ENCODE peak calls at places on chromosomes 3 and 15, in six cellular contexts. V, B, Z, D, Q and K are unnamed samples.
A peak's percentile ranks its signal among the peaks of the same experiment; 100 is the strongest.

GRCh38 chr3:49721861-49722781 is 1.6 kb downstream of the GMPPB start:
- DNase-seq in V (no peak), B (no peak), Z (no peak), D (peak; percentile 51), Q (peak; percentile 62), K (no peak)

GRCh38 chr15:47037003-47037402 is 680.3 kb upstream of the SEMA6D start:
- DNase-seq in V (no peak), B (no peak), Z (no peak), D (no peak), Q (no peak), K (no peak)

GRCh38 chr3:195823998-195824397 is 12.3 kb upstream of the MUC4 start:
- DNase-seq in V (no peak), B (no peak), Z (no peak), D (peak; percentile 56), Q (no peak), K (no peak)

GRCh38 chr15:82138306-82138705 is 92.5 kb upstream of the MEX3B start:
- DNase-seq in V (no peak), B (no peak), Z (no peak), D (no peak), Q (no peak), K (no peak)

GRCh38 chr3:99753268-99753975 is 64.2 kb upstream of the CMSS1 start:
- DNase-seq in V (no peak), B (peak; percentile 84), Z (peak; percentile 63), D (no peak), Q (no peak), K (no peak)

GRCh38 chr3:161927131-161927530 is 430.5 kb downstream of the OTOL1 start:
- DNase-seq in V (no peak), B (no peak), Z (no peak), D (no peak), Q (no peak), K (no peak)

GRCh38 chr3:25603703-25604102 is 61.0 kb downstream of the TOP2B start:
- DNase-seq in V (no peak), B (no peak), Z (no peak), D (no peak), Q (no peak), K (no peak)

GRCh38 chr3:32313723-32314473 is 75.4 kb downstream of the CMTM8 start:
- DNase-seq in V (no peak), B (no peak), Z (no peak), D (no peak), Q (no peak), K (peak; percentile 4)

GRCh38 chr3:55297235-55297634 is 189.9 kb downstream of the WNT5A start:
- DNase-seq in V (no peak), B (no peak), Z (no peak), D (no peak), Q (no peak), K (no peak)

GRCh38 chr3:33165372-33165771 is 51.6 kb downstream of the CRTAP start:
- DNase-seq in V (no peak), B (no peak), Z (no peak), D (no peak), Q (no peak), K (no peak)

GRCh38 chr15:45647828-45648227 is 13.0 kb downstream of the SQOR start:
- DNase-seq in V (no peak), B (no peak), Z (no peak), D (no peak), Q (no peak), K (no peak)

GRCh38 chr3:73508330-73508954 is 116.3 kb downstream of the PDZRN3 start:
- DNase-seq in V (peak; percentile 80), B (peak; percentile 92), Z (peak; percentile 36), D (no peak), Q (no peak), K (no peak)

GRCh38 chr15:68930268-68931022 is at the start of gene SPESP1:
- DNase-seq in V (peak; percentile 76), B (peak; percentile 11), Z (peak; percentile 16), D (peak; percentile 89), Q (peak; percentile 80), K (peak; percentile 51)

GRCh38 chr15:50883903-50884302 is 24.6 kb upstream of the AP4E1 start:
- DNase-seq in V (no peak), B (no peak), Z (no peak), D (no peak), Q (no peak), K (no peak)

GRCh38 chr3:120678984-120679383 is 3.1 kb downstream of the HGD start:
- DNase-seq in V (peak; percentile 24), B (no peak), Z (no peak), D (no peak), Q (no peak), K (no peak)

GRCh38 chr3:34889641-34890040 is 749.7 kb upstream of the ARPP21 start:
- DNase-seq in V (no peak), B (no peak), Z (no peak), D (no peak), Q (no peak), K (no peak)

GRCh38 chr3:183515968-183516851 is 39.3 kb downstream of the KLHL6 start:
- DNase-seq in V (no peak), B (peak; percentile 71), Z (no peak), D (no peak), Q (no peak), K (peak; percentile 30)

GRCh38 chr3:104133630-104134029 is 1233.1 kb upstream of the ALCAM start:
- DNase-seq in V (no peak), B (peak; percentile 82), Z (no peak), D (no peak), Q (no peak), K (no peak)

GRCh38 chr15:85379403-85380131 is 836 bp upstream of the AKAP13 start:
- DNase-seq in V (peak; percentile 57), B (peak; percentile 28), Z (no peak), D (no peak), Q (no peak), K (peak; percentile 57)
- H3K27ac ChIP-seq in V (peak overlapping the region; percentile 94), B (no peak overlapping the region), Z (peak overlapping the region; percentile 24), D (peak overlapping the region; percentile 94), Q (peak overlapping the region; percentile 96), K (peak overlapping the region; percentile 84)

GRCh38 chr3:187831125-187832051 is 86.1 kb upstream of the BCL6 start:
- DNase-seq in V (no peak), B (no peak), Z (no peak), D (no peak), Q (no peak), K (no peak)
- H3K27ac ChIP-seq in V (no peak overlapping the region), B (no peak overlapping the region), Z (no peak overlapping the region), D (no peak overlapping the region), Q (no peak overlapping the region), K (no peak overlapping the region)

GRCh38 chr3:39501982-39502837 is 34.7 kb downstream of the MOBP start:
- DNase-seq in V (peak; percentile 44), B (peak; percentile 11), Z (no peak), D (no peak), Q (no peak), K (no peak)

GRCh38 chr3:39501059-39501458 is 33.6 kb downstream of the MOBP start:
- DNase-seq in V (no peak), B (no peak), Z (no peak), D (no peak), Q (no peak), K (no peak)

GRCh38 chr3:39506863-39507262 is 39.4 kb downstream of the MOBP start:
- DNase-seq in V (no peak), B (no peak), Z (no peak), D (no peak), Q (no peak), K (no peak)

GRCh38 chr3:39502838-39503145 is 35.3 kb downstream of the MOBP start:
- DNase-seq in V (no peak), B (no peak), Z (no peak), D (no peak), Q (no peak), K (no peak)

GRCh38 chr3:39505866-39506738 is 38.6 kb downstream of the MOBP start:
- DNase-seq in V (no peak), B (peak; percentile 32), Z (no peak), D (no peak), Q (no peak), K (no peak)
- H3K27ac ChIP-seq in V (no peak overlapping the region), B (no peak overlapping the region), Z (no peak overlapping the region), D (no peak overlapping the region), Q (no peak overlapping the region), K (no peak overlapping the region)

GRCh38 chr15:65870889-65871533 is 1.7 kb downstream of the RAB11A start:
- DNase-seq in V (peak; percentile 46), B (peak; percentile 31), Z (no peak), D (no peak), Q (no peak), K (no peak)

GRCh38 chr15:65869127-65869953 is at the start of gene RAB11A:
- DNase-seq in V (peak; percentile 95), B (peak; percentile 97), Z (peak; percentile 93), D (peak; percentile 98), Q (peak; percentile 98), K (peak; percentile 91)

GRCh38 chr15:65868546-65869126 is 655 bp upstream of the RAB11A start:
- DNase-seq in V (no peak), B (peak; percentile 48), Z (no peak), D (no peak), Q (no peak), K (no peak)

GRCh38 chr15:65867244-65867643 is 2.0 kb upstream of the RAB11A start:
- DNase-seq in V (no peak), B (no peak), Z (no peak), D (no peak), Q (no peak), K (no peak)

GRCh38 chr15:65869954-65870871 is 922 bp downstream of the RAB11A start:
- DNase-seq in V (peak; percentile 83), B (peak; percentile 62), Z (no peak), D (peak; percentile 67), Q (peak; percentile 68), K (no peak)
- H3K27ac ChIP-seq in V (peak overlapping the region; percentile 98), B (peak overlapping the region; percentile 92), Z (peak overlapping the region; percentile 83), D (peak overlapping the region; percentile 86), Q (peak overlapping the region; percentile 97), K (peak overlapping the region; percentile 94)

GRCh38 chr3:186985713-186986364 is 55.5 kb downstream of the ST6GAL1 start:
- DNase-seq in V (no peak), B (no peak), Z (no peak), D (no peak), Q (no peak), K (no peak)
- H3K27ac ChIP-seq in V (no peak overlapping the region), B (no peak overlapping the region), Z (no peak overlapping the region), D (peak overlapping the region; percentile 37), Q (no peak overlapping the region), K (no peak overlapping the region)

GRCh38 chr15:31306036-31306425 is 20.6 kb upstream of the KLF13 start:
- DNase-seq in V (no peak), B (peak; percentile 17), Z (no peak), D (no peak), Q (peak; percentile 45), K (no peak)
- H3K27ac ChIP-seq in V (no peak overlapping the region), B (peak overlapping the region; percentile 92), Z (no peak overlapping the region), D (peak overlapping the region; percentile 71), Q (no peak overlapping the region), K (no peak overlapping the region)

GRCh38 chr15:29440541-29440940 is 170.9 kb upstream of the NSMCE3 start:
- DNase-seq in V (no peak), B (no peak), Z (no peak), D (no peak), Q (no peak), K (no peak)
- H3K27ac ChIP-seq in V (no peak overlapping the region), B (no peak overlapping the region), Z (no peak overlapping the region), D (no peak overlapping the region), Q (no peak overlapping the region), K (no peak overlapping the region)

DNA sequence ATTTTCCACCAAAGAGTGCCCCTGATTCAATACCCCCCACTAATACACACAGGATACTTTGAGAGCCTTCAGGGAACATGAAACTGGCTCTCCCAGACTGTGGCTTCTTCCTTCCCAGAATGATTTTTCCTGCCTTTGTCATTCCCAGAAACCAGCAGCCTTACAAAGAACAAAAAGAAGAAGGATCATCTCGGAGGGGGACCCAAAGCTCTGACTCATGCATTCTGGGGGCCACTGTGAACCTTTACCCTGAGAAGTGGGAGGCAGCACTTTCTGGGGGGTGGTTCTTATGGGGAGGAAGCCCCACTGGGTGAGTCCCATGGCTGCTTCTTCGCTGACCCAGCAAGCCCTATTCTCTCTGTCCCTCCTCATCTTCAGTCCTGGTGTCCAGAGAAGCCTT is 44.7 kb upstream of the RAD18 start:
- DNase-seq in V (no peak), B (no peak), Z (no peak), D (no peak), Q (no peak), K (no peak)
- H3K27ac ChIP-seq in V (no peak overlapping the region), B (no peak overlapping the region), Z (no peak overlapping the region), D (no peak overlapping the region), Q (no peak overlapping the region), K (no peak overlapping the region)